ENCODE peak calls at places on chromosome 10, in ten cellular contexts. I, J, R, T, W, U, V, Z, L and M are unnamed samples.
A peak's percentile ranks its signal among the peaks of the same experiment; 100 is the strongest.

GRCh38 chr10:17199351-17199804 is 2.1 kb downstream of the TRDMT1 start:
- DNase-seq in L (no peak), V (no peak), U (no peak), W (peak; percentile 7), I (no peak), J (no peak), R (no peak), T (no peak), Z (no peak), M (no peak)

GRCh38 chr10:128660726-128661125 is 534.5 kb upstream of the MKI67 start:
- DNase-seq in J (no peak), I (no peak), V (no peak), T (no peak), L (no peak), Z (no peak), W (no peak), U (no peak), R (no peak), M (no peak)

GRCh38 chr10:117539903-117540639 is 2.5 kb upstream of the EMX2 start:
- DNase-seq in T (no peak), I (no peak), J (no peak), V (no peak), Z (no peak), L (no peak), W (no peak), R (no peak), U (no peak), M (no peak)

GRCh38 chr10:17880596-17880995 is 71.1 kb upstream of the SLC39A12 start:
- DNase-seq in Z (no peak), U (no peak), V (no peak), L (no peak), T (no peak), R (no peak), J (no peak), W (no peak), I (no peak), M (no peak)

GRCh38 chr10:68792115-68792514 is 35.2 kb upstream of the STOX1 start:
- DNase-seq in R (no peak), J (no peak), I (no peak), U (no peak), V (no peak), T (no peak), Z (peak; percentile 5), W (no peak), L (no peak), M (no peak)

GRCh38 chr10:80356563-80356999 is at the start of the genes DYDC1 and DYDC2:
- DNase-seq in V (no peak), L (peak; percentile 56), Z (no peak), I (peak; percentile 81), J (peak; percentile 82), T (peak; percentile 68), R (no peak), U (no peak), W (peak; percentile 92), M (no peak)

GRCh38 chr10:79024296-79024695 is 44.5 kb upstream of the ZMIZ1 start:
- DNase-seq in T (peak; percentile 32), J (no peak), I (no peak), L (no peak), R (no peak), U (no peak), Z (no peak), V (no peak), W (no peak), M (no peak)

GRCh38 chr10:31479752-31480151 is 160.7 kb downstream of the ZEB1 start:
- DNase-seq in V (no peak), J (no peak), T (no peak), I (no peak), U (no peak), Z (no peak), R (no peak), L (no peak), W (no peak), M (no peak)

GRCh38 chr10:23037561-23037960 is 57.8 kb upstream of the MSRB2 start:
- DNase-seq in U (no peak), W (no peak), V (no peak), J (no peak), R (no peak), T (no peak), Z (no peak), I (no peak), L (no peak), M (no peak)

GRCh38 chr10:108230478-108231170 is 1066.1 kb upstream of the SORCS1 start:
- DNase-seq in I (no peak), U (no peak), T (no peak), V (no peak), L (no peak), J (no peak), W (no peak), Z (no peak), R (no peak), M (no peak)

GRCh38 chr10:130721971-130722370 is 585.8 kb downstream of the GLRX3 start:
- DNase-seq in I (no peak), L (no peak), J (peak; percentile 61), W (no peak), U (no peak), T (no peak), R (no peak), V (no peak), Z (no peak), M (no peak)

GRCh38 chr10:14296081-14296709 is 34.5 kb downstream of the FRMD4A start:
- DNase-seq in R (no peak), U (no peak), I (peak; percentile 18), V (no peak), T (peak; percentile 42), J (no peak), L (peak; percentile 63), Z (no peak), W (no peak), M (no peak)

GRCh38 chr10:12221323-12222298 is 25.6 kb downstream of the CDC123 start:
- DNase-seq in I (no peak), R (no peak), W (no peak), L (no peak), U (no peak), V (no peak), Z (no peak), T (no peak), J (no peak), M (no peak)

GRCh38 chr10:130020651-130021372 is 56.7 kb upstream of the EBF3 start:
- DNase-seq in U (no peak), T (no peak), L (no peak), R (no peak), V (no peak), W (no peak), Z (no peak), J (no peak), I (no peak), M (no peak)

GRCh38 chr10:86169066-86169465 is 197.5 kb downstream of the GRID1 start:
- DNase-seq in V (no peak), L (no peak), T (peak; percentile 4), Z (no peak), I (no peak), J (no peak), R (no peak), W (no peak), U (no peak), M (no peak)

GRCh38 chr10:133325392-133325760 is 11.3 kb downstream of the CALY start:
- DNase-seq in U (no peak), V (no peak), J (peak; percentile 61), T (no peak), R (no peak), Z (no peak), I (peak; percentile 58), W (no peak), L (no peak), M (no peak)
- H3K4me3 ChIP-seq in U (peak overlapping the region; percentile 4), V (peak overlapping the region; percentile 46), J (peak overlapping the region; percentile 69), T (peak overlapping the region; percentile 40), R (peak overlapping the region; percentile 53), Z (no peak overlapping the region), I (peak overlapping the region; percentile 5), W (peak overlapping the region; percentile 42), L (no peak overlapping the region), M (peak overlapping the region; percentile 41)

GRCh38 chr10:34526186-34526585 is 288.9 kb downstream of the PARD3 start:
- DNase-seq in T (no peak), I (no peak), W (no peak), Z (no peak), J (no peak), U (no peak), V (no peak), L (no peak), R (peak; percentile 28), M (no peak)
- H3K4me3 ChIP-seq in T (no peak overlapping the region), I (no peak overlapping the region), W (no peak overlapping the region), Z (no peak overlapping the region), J (no peak overlapping the region), U (no peak overlapping the region), V (no peak overlapping the region), L (no peak overlapping the region), R (no peak overlapping the region), M (no peak overlapping the region)

GRCh38 chr10:63265646-63266207 is 132.6 kb downstream of the NRBF2 start:
- DNase-seq in T (no peak), V (no peak), R (no peak), J (no peak), W (no peak), I (no peak), Z (no peak), U (no peak), L (no peak), M (no peak)

GRCh38 chr10:63262674-63263073 is 129.5 kb downstream of the NRBF2 start:
- DNase-seq in R (no peak), U (no peak), W (no peak), I (no peak), J (no peak), L (no peak), Z (peak; percentile 67), V (no peak), T (no peak), M (no peak)

GRCh38 chr10:63266337-63267327 is 133.5 kb downstream of the NRBF2 start:
- DNase-seq in J (no peak), L (no peak), V (no peak), U (no peak), W (no peak), R (no peak), T (no peak), Z (peak; percentile 62), I (no peak), M (no peak)

GRCh38 chr10:63267414-63268138 is 134.4 kb downstream of the NRBF2 start:
- DNase-seq in U (no peak), W (no peak), I (peak; percentile 56), Z (peak; percentile 73), T (no peak), R (peak; percentile 49), L (no peak), V (peak; percentile 67), J (no peak), M (peak; percentile 64)

GRCh38 chr10:63264852-63265617 is 131.9 kb downstream of the NRBF2 start:
- DNase-seq in I (peak; percentile 56), R (no peak), Z (peak; percentile 73), T (no peak), U (peak; percentile 22), L (no peak), V (no peak), W (no peak), J (peak; percentile 48), M (peak; percentile 33)
- H3K4me3 ChIP-seq in I (peak overlapping the region; percentile 64), R (peak overlapping the region; percentile 49), Z (peak overlapping the region; percentile 82), T (peak overlapping the region; percentile 96), U (peak overlapping the region; percentile 83), L (peak overlapping the region; percentile 5), V (peak overlapping the region; percentile 72), W (peak overlapping the region; percentile 64), J (peak overlapping the region; percentile 51), M (peak overlapping the region; percentile 67)

DNA sequence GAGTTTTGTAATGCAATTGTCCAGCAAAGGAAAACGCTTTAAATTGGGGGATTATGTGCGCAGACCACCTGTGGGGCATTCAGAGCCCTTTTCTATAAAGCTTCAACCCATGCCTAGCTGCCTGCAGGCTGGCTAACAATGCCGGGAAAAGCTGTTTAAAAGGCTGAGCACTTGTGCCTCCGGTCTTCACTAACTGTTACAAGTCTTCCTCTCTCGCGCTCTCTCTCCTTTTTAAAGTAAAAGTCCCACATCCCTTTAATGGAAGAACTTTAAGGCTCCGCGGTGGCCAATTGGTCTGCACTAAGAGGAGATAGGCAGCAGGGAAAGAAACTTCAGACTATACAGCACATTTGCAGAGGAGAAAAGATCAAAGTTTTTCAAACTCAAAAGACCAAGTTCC is 4.6 kb downstream of the FZD8 start:
- DNase-seq in I (no peak), J (no peak), T (no peak), V (no peak), R (no peak), U (no peak), L (no peak), Z (no peak), W (peak; percentile 58), M (no peak)
- H3K4me3 ChIP-seq in I (no peak overlapping the region), J (no peak overlapping the region), T (no peak overlapping the region), V (peak overlapping the region; percentile 12), R (no peak overlapping the region), U (no peak overlapping the region), L (no peak overlapping the region), Z (no peak overlapping the region), W (peak overlapping the region; percentile 65), M (peak overlapping the region; percentile 19)